ENCODE peak calls at places on chromosomes 5 and 9, in five cellular contexts. M, F, U, C and V are unnamed samples.

GRCh38 chr9:109254317-109254716 is 66.5 kb downstream of the EPB41L4B start:
- DNase-seq in U (no peak), M (no peak), C (no peak), F (no peak), V (no peak)

GRCh38 chr9:113876806-113877236 is 712 bp downstream of the ZNF618 start:
- DNase-seq in M (peak; percentile 38), C (no peak), F (no peak), U (no peak), V (no peak)

GRCh38 chr5:655406-655805 is 37.7 kb downstream of the TPPP start:
- DNase-seq in U (no peak), F (no peak), M (no peak), C (no peak), V (no peak)

GRCh38 chr9:128276574-128277270 is 646 bp downstream of the SWI5 start:
- DNase-seq in M (no peak), F (no peak), C (peak; percentile 44), U (peak; percentile 69), V (peak; percentile 86)

GRCh38 chr9:38368731-38369130 is 23.8 kb upstream of the ALDH1B1 start:
- DNase-seq in C (no peak), M (no peak), U (no peak), F (no peak), V (no peak)

GRCh38 chr9:38668791-38669466 is 48.5 kb upstream of the ANKRD18A start:
- DNase-seq in F (no peak), M (no peak), U (no peak), C (no peak), V (no peak)

GRCh38 chr5:102759289-102759688 is 4.2 kb downstream of the PAM start:
- DNase-seq in C (no peak), F (no peak), U (no peak), M (no peak), V (no peak)

GRCh38 chr5:98933446-98934072 is 4.8 kb upstream of the CHD1 start:
- DNase-seq in U (no peak), F (no peak), C (no peak), M (no peak), V (no peak)

GRCh38 chr9:127524373-127524772 is 73.1 kb downstream of the LRSAM1 start:
- DNase-seq in C (peak; percentile 98), F (no peak), U (no peak), M (no peak), V (peak; percentile 92)

GRCh38 chr9:137575382-137575724 is 3.4 kb downstream of the DPH7 start:
- DNase-seq in U (no peak), F (no peak), C (no peak), M (no peak), V (no peak)

GRCh38 chr5:956941-957729 is 51.5 kb upstream of the NKD2 start:
- DNase-seq in C (peak; percentile 66), M (peak; percentile 69), U (peak; percentile 59), F (no peak), V (peak; percentile 40)

GRCh38 chr5:151319334-151319733 is 15.8 kb upstream of the SLC36A3 start:
- DNase-seq in U (no peak), F (no peak), C (peak; percentile 50), M (no peak), V (peak; percentile 59)

GRCh38 chr5:133967124-133967523 is 1.3 kb downstream of the C5orf15 start:
- DNase-seq in M (no peak), F (no peak), U (no peak), C (no peak), V (no peak)

GRCh38 chr9:7879551-7880245 is 80.1 kb upstream of the DMAC1 start:
- DNase-seq in C (peak; percentile 87), M (no peak), U (no peak), F (no peak), V (peak; percentile 89)

GRCh38 chr5:10471672-10472071 is 30.0 kb downstream of the ROPN1L start:
- DNase-seq in C (no peak), M (no peak), U (no peak), F (no peak), V (no peak)

GRCh38 chr9:105244996-105245719 is 707 bp downstream of the SLC44A1 start:
- DNase-seq in M (peak; percentile 64), C (peak; percentile 75), U (peak; percentile 72), F (peak; percentile 80), V (peak; percentile 90)

GRCh38 chr9:81560851-81561732 is 128.3 kb downstream of the TLE1 start:
- DNase-seq in M (peak; percentile 20), U (no peak), F (no peak), C (no peak), V (no peak)

GRCh38 chr5:75460947-75461346 is 50.5 kb downstream of the CERT1 start:
- DNase-seq in M (no peak), C (no peak), F (peak; percentile 72), U (no peak), V (no peak)

GRCh38 chr5:93579561-93580386 is 1.2 kb downstream of the NR2F1-AS1 start:
- DNase-seq in M (no peak), C (peak; percentile 62), F (peak; percentile 50), U (peak; percentile 80), V (peak; percentile 69)

GRCh38 chr9:111866976-111867375 is 29.6 kb upstream of the UGCG start:
- DNase-seq in U (no peak), M (no peak), F (no peak), C (no peak), V (no peak)

GRCh38 chr5:14208071-14209021 is 65.2 kb downstream of the TRIO start:
- DNase-seq in C (no peak), F (no peak), U (no peak), M (no peak), V (no peak)

GRCh38 chr9:123406691-123407536 is 50.9 kb downstream of the CRB2 start:
- DNase-seq in M (no peak), F (peak; percentile 65), C (peak; percentile 56), U (no peak), V (no peak)

GRCh38 chr5:133831506-133832224 is 136.8 kb downstream of the C5orf15 start:
- DNase-seq in U (no peak), F (no peak), M (peak; percentile 5), C (no peak), V (peak; percentile 73)

GRCh38 chr9:2727966-2728613 is 10.8 kb downstream of the KCNV2 start:
- DNase-seq in F (peak; percentile 77), U (no peak), C (peak; percentile 59), M (peak; percentile 2), V (peak; percentile 81)

GRCh38 chr9:124551472-124552339 is 44.5 kb upstream of the NR5A1 start:
- DNase-seq in M (no peak), F (peak; percentile 44), U (no peak), C (peak; percentile 78), V (peak; percentile 85)

GRCh38 chr5:1493413-1493812 is 30.3 kb downstream of the LPCAT1 start:
- DNase-seq in F (no peak), M (no peak), U (no peak), C (no peak), V (no peak)

GRCh38 chr9:33193818-33194217 is 26.7 kb upstream of the B4GALT1 start:
- DNase-seq in U (no peak), C (no peak), M (no peak), F (no peak), V (no peak)